ENCODE peak calls at places on chromosomes 7 and 10, in eight cellular contexts. T, Q, L, I, J, Z, X and A are unnamed samples.

GRCh38 chr10:103576862-103577261 is 83.4 kb downstream of the NEURL1 start:
- DNase-seq in T (no peak), Q (no peak), L (no peak), I (no peak), J (no peak), Z (no peak), X (no peak), A (no peak)

GRCh38 chr10:131736321-131736980 is 164.4 kb upstream of the PPP2R2D start:
- DNase-seq in T (no peak), Q (no peak), L (no peak), I (peak; percentile 8), J (no peak), Z (no peak), X (no peak), A (no peak)

GRCh38 chr7:155921086-155921803 is 109.0 kb upstream of the SHH start:
- DNase-seq in T (no peak), Q (no peak), L (no peak), I (no peak), J (peak; percentile 55), Z (no peak), X (no peak), A (no peak)

GRCh38 chr10:51892965-51893658 is 193.7 kb upstream of the CSTF2T start:
- DNase-seq in T (no peak), Q (no peak), L (no peak), I (no peak), J (no peak), Z (no peak), X (peak; percentile 5), A (peak; percentile 14)

GRCh38 chr10:119616879-119617580 is 20.3 kb upstream of the TIAL1 start:
- DNase-seq in T (no peak), Q (peak; percentile 26), L (no peak), I (peak; percentile 39), J (no peak), Z (peak; percentile 49), X (peak; percentile 15), A (no peak)

GRCh38 chr10:11875499-11876281 is 52.5 kb downstream of the PROSER2 start:
- DNase-seq in T (peak; percentile 82), Q (peak; percentile 77), L (peak; percentile 11), I (peak; percentile 58), J (peak; percentile 97), Z (peak; percentile 75), X (peak; percentile 93), A (peak; percentile 89)

GRCh38 chr7:72924748-72925545 is at the start of gene POM121:
- DNase-seq in T (peak; percentile 79), Q (peak; percentile 83), L (no peak), I (peak; percentile 85), J (peak; percentile 93), Z (peak; percentile 89), X (peak; percentile 80), A (peak; percentile 86)

GRCh38 chr10:51092402-51092801 is 18.1 kb downstream of the PRKG1 start:
- DNase-seq in T (peak; percentile 85), Q (peak; percentile 80), L (no peak), I (peak; percentile 86), J (peak; percentile 75), Z (no peak), X (no peak), A (peak; percentile 63)

GRCh38 chr10:93471110-93471651 is 11.0 kb downstream of the MYOF start:
- DNase-seq in T (no peak), Q (no peak), L (no peak), I (no peak), J (no peak), Z (no peak), X (peak; percentile 88), A (no peak)

GRCh38 chr7:155846936-155847335 is 34.7 kb upstream of the SHH start:
- DNase-seq in T (no peak), Q (no peak), L (no peak), I (no peak), J (no peak), Z (no peak), X (no peak), A (no peak)

GRCh38 chr10:3780766-3781457 is 4.1 kb downstream of the KLF6 start:
- DNase-seq in T (no peak), Q (no peak), L (no peak), I (no peak), J (no peak), Z (no peak), X (no peak), A (no peak)

GRCh38 chr7:7414776-7415603 is 120.7 kb downstream of the COL28A1 start:
- DNase-seq in T (no peak), Q (no peak), L (no peak), I (no peak), J (no peak), Z (no peak), X (peak; percentile 93), A (no peak)

GRCh38 chr7:50268223-50268622 is 36.3 kb upstream of the IKZF1 start:
- DNase-seq in T (no peak), Q (no peak), L (no peak), I (no peak), J (no peak), Z (no peak), X (no peak), A (no peak)

GRCh38 chr7:7424151-7424873 is 111.4 kb downstream of the COL28A1 start:
- DNase-seq in T (peak; percentile 41), Q (peak; percentile 35), L (no peak), I (peak; percentile 50), J (no peak), Z (peak; percentile 21), X (peak; percentile 79), A (peak; percentile 74)

GRCh38 chr10:69907517-69907916 is 105.8 kb downstream of the COL13A1 start:
- DNase-seq in T (no peak), Q (no peak), L (no peak), I (no peak), J (no peak), Z (no peak), X (no peak), A (no peak)

GRCh38 chr7:584122-584465 is 64.4 kb upstream of the PDGFA start:
- DNase-seq in T (peak; percentile 25), Q (no peak), L (no peak), I (no peak), J (peak; percentile 77), Z (no peak), X (peak; percentile 50), A (peak; percentile 44)

GRCh38 chr10:21173433-21173963 is 276.4 kb upstream of the NEBL start:
- DNase-seq in T (peak; percentile 26), Q (no peak), L (no peak), I (no peak), J (peak; percentile 55), Z (no peak), X (no peak), A (no peak)
- H3K4me3 ChIP-seq in T (peak overlapping the region; percentile 50), Q (peak overlapping the region; percentile 75), L (peak overlapping the region; percentile 77), I (peak overlapping the region; percentile 20), J (peak overlapping the region; percentile 69), Z (peak overlapping the region; percentile 52), X (peak overlapping the region; percentile 55), A (peak overlapping the region; percentile 29)

GRCh38 chr10:22629126-22629525 is 85.3 kb downstream of the PIP4K2A start:
- DNase-seq in T (no peak), Q (no peak), L (no peak), I (no peak), J (no peak), Z (no peak), X (no peak), A (no peak)

GRCh38 chr10:22628309-22628708 is 86.1 kb downstream of the PIP4K2A start:
- DNase-seq in T (no peak), Q (no peak), L (no peak), I (no peak), J (no peak), Z (no peak), X (no peak), A (no peak)

GRCh38 chr10:22631185-22631584 is 83.2 kb downstream of the PIP4K2A start:
- DNase-seq in T (no peak), Q (no peak), L (no peak), I (no peak), J (peak; percentile 29), Z (no peak), X (no peak), A (no peak)

GRCh38 chr10:22630229-22631174 is 83.9 kb downstream of the PIP4K2A start:
- DNase-seq in T (no peak), Q (no peak), L (no peak), I (no peak), J (no peak), Z (peak; percentile 41), X (peak; percentile 54), A (no peak)

GRCh38 chr10:22629843-22630228 is 84.5 kb downstream of the PIP4K2A start:
- DNase-seq in T (no peak), Q (no peak), L (no peak), I (no peak), J (peak; percentile 30), Z (no peak), X (no peak), A (no peak)
- H3K27ac ChIP-seq in T (no peak overlapping the region), Q (peak overlapping the region; percentile 56), L (peak overlapping the region; percentile 62), I (no peak overlapping the region), J (peak overlapping the region; percentile 39), Z (peak overlapping the region; percentile 89), X (peak overlapping the region; percentile 81), A (peak overlapping the region; percentile 63)

DNA sequence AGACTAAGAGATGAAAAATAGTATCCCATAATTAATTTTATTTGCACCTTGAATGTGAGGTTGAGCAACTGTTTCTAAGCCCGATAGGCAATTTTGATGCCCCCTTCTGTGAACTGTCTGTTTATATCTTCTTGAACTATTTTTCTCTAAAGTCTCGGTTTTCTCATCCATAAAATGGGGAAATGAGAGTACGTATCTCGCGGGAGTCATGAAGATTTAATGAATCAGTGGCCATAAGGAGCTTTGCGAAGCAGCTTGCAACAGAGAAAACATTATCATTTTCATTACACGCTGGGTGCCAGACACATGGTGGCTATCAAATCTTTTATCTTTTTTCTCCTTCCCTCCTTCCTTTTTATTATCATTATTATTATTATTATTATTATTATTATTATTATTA is 108.1 kb upstream of the CARD11 start:
- DNase-seq in T (no peak), Q (no peak), L (no peak), I (no peak), J (no peak), Z (no peak), X (no peak), A (no peak)
- H3K4me1 ChIP-seq in T (no peaks in the 10 kb centered on the region), Q (no peaks in the 10 kb centered on the region), L (peaks cover 6% of the 10 kb centered on the region), I (no peaks in the 10 kb centered on the region), J (no peaks in the 10 kb centered on the region), Z (peaks cover 5% of the 10 kb centered on the region), X (no peaks in the 10 kb centered on the region), A (no peaks in the 10 kb centered on the region)

GRCh38 chr7:27113991-27114866 is 11.7 kb upstream of the HOXA2 start:
- DNase-seq in T (no peak), Q (no peak), L (no peak), I (peak; percentile 72), J (peak; percentile 94), Z (peak; percentile 26), X (no peak), A (peak; percentile 52)
- H3K4me3 ChIP-seq in T (peak overlapping the region; percentile 39), Q (peak overlapping the region; percentile 56), L (peak overlapping the region; percentile 91), I (peak overlapping the region; percentile 26), J (peak overlapping the region; percentile 77), Z (no peak overlapping the region), X (peak overlapping the region; percentile 46), A (peak overlapping the region; percentile 59)